ENCODE peak calls at places on chromosomes 1 and 21, in eight cellular contexts. One of them, this sample, is unnamed.

GRCh38 chr1:112925015-112925414 is 31.0 kb downstream of the SLC16A1 start:
- DNase-seq in progenitor cell of endocrine pancreas: no peak
- DNase-seq in AG04450: no peak
- DNase-seq in transverse colon: no peak
- DNase-seq in prostate gland: no peak
- DNase-seq in CD4-positive, alpha-beta T cell: no peak
- DNase-seq in A549: no peak
- DNase-seq in fibroblast of pulmonary artery: no peak
- DNase-seq in this sample: no peak

GRCh38 chr1:225762444-225762843 is 15.2 kb upstream of the SRP9 start:
- DNase-seq in progenitor cell of endocrine pancreas: no peak
- DNase-seq in AG04450: no peak
- DNase-seq in transverse colon: no peak
- DNase-seq in prostate gland: no peak
- DNase-seq in CD4-positive, alpha-beta T cell: no peak
- DNase-seq in A549: peak; percentile 29
- DNase-seq in fibroblast of pulmonary artery: peak; percentile 44
- DNase-seq in this sample: no peak

GRCh38 chr1:186325239-186325638 is 49.8 kb downstream of the TPR start:
- DNase-seq in progenitor cell of endocrine pancreas: no peak
- DNase-seq in AG04450: no peak
- DNase-seq in transverse colon: no peak
- DNase-seq in prostate gland: no peak
- DNase-seq in CD4-positive, alpha-beta T cell: no peak
- DNase-seq in A549: no peak
- DNase-seq in fibroblast of pulmonary artery: peak; percentile 36
- DNase-seq in this sample: no peak

GRCh38 chr1:112388436-112388835 is 7.6 kb upstream of the CTTNBP2NL start:
- DNase-seq in progenitor cell of endocrine pancreas: no peak
- DNase-seq in AG04450: no peak
- DNase-seq in transverse colon: no peak
- DNase-seq in prostate gland: no peak
- DNase-seq in CD4-positive, alpha-beta T cell: no peak
- DNase-seq in A549: no peak
- DNase-seq in fibroblast of pulmonary artery: peak; percentile 53
- DNase-seq in this sample: no peak

GRCh38 chr1:23657659-23658275 is 33.8 kb upstream of the RPL11 start:
- DNase-seq in progenitor cell of endocrine pancreas: peak; percentile 54
- DNase-seq in AG04450: no peak
- DNase-seq in transverse colon: peak; percentile 49
- DNase-seq in prostate gland: no peak
- DNase-seq in CD4-positive, alpha-beta T cell: no peak
- DNase-seq in A549: peak; percentile 60
- DNase-seq in fibroblast of pulmonary artery: peak; percentile 53
- DNase-seq in this sample: peak; percentile 32

GRCh38 chr1:231187556-231187955 is 25.7 kb downstream of the TRIM67 start:
- DNase-seq in progenitor cell of endocrine pancreas: no peak
- DNase-seq in AG04450: no peak
- DNase-seq in transverse colon: no peak
- DNase-seq in prostate gland: no peak
- DNase-seq in CD4-positive, alpha-beta T cell: no peak
- DNase-seq in A549: no peak
- DNase-seq in fibroblast of pulmonary artery: no peak
- DNase-seq in this sample: no peak

GRCh38 chr1:65812065-65812464 is 19.4 kb downstream of the PDE4B start:
- DNase-seq in progenitor cell of endocrine pancreas: no peak
- DNase-seq in AG04450: peak; percentile 72
- DNase-seq in transverse colon: peak; percentile 39
- DNase-seq in prostate gland: no peak
- DNase-seq in CD4-positive, alpha-beta T cell: no peak
- DNase-seq in A549: no peak
- DNase-seq in fibroblast of pulmonary artery: peak; percentile 79
- DNase-seq in this sample: no peak

GRCh38 chr1:6743189-6744101 is 41.8 kb upstream of the CAMTA1 start:
- DNase-seq in progenitor cell of endocrine pancreas: no peak
- DNase-seq in AG04450: peak; percentile 36
- DNase-seq in transverse colon: peak; percentile 14
- DNase-seq in prostate gland: peak; percentile 78
- DNase-seq in CD4-positive, alpha-beta T cell: no peak
- DNase-seq in A549: no peak
- DNase-seq in fibroblast of pulmonary artery: peak; percentile 85
- DNase-seq in this sample: peak; percentile 16

GRCh38 chr1:206909167-206909882 is 12.1 kb downstream of the IL24 start:
- DNase-seq in progenitor cell of endocrine pancreas: peak; percentile 51
- DNase-seq in AG04450: no peak
- DNase-seq in transverse colon: peak; percentile 76
- DNase-seq in prostate gland: peak; percentile 91
- DNase-seq in CD4-positive, alpha-beta T cell: peak; percentile 38
- DNase-seq in A549: peak; percentile 73
- DNase-seq in fibroblast of pulmonary artery: peak; percentile 58
- DNase-seq in this sample: no peak

GRCh38 chr1:243917177-243917862 is 67.3 kb upstream of the AKT3 start:
- DNase-seq in progenitor cell of endocrine pancreas: peak; percentile 29
- DNase-seq in AG04450: peak; percentile 72
- DNase-seq in transverse colon: peak; percentile 15
- DNase-seq in prostate gland: peak; percentile 11
- DNase-seq in CD4-positive, alpha-beta T cell: no peak
- DNase-seq in A549: peak; percentile 48
- DNase-seq in fibroblast of pulmonary artery: peak; percentile 88
- DNase-seq in this sample: no peak

GRCh38 chr1:174870319-174870718 is 129.4 kb upstream of the CACYBP start:
- DNase-seq in progenitor cell of endocrine pancreas: no peak
- DNase-seq in AG04450: no peak
- DNase-seq in transverse colon: no peak
- DNase-seq in prostate gland: no peak
- DNase-seq in CD4-positive, alpha-beta T cell: no peak
- DNase-seq in A549: no peak
- DNase-seq in fibroblast of pulmonary artery: no peak
- DNase-seq in this sample: no peak

GRCh38 chr21:35508389-35508888 is 459.3 kb upstream of the RUNX1 start:
- DNase-seq in progenitor cell of endocrine pancreas: no peak
- DNase-seq in AG04450: peak; percentile 18
- DNase-seq in transverse colon: peak; percentile 50
- DNase-seq in prostate gland: no peak
- DNase-seq in CD4-positive, alpha-beta T cell: no peak
- DNase-seq in A549: no peak
- DNase-seq in fibroblast of pulmonary artery: peak; percentile 91
- DNase-seq in this sample: no peak

GRCh38 chr1:24805534-24806301 is 60.5 kb downstream of the CLIC4 start:
- DNase-seq in progenitor cell of endocrine pancreas: no peak
- DNase-seq in AG04450: peak; percentile 42
- DNase-seq in transverse colon: no peak
- DNase-seq in prostate gland: no peak
- DNase-seq in CD4-positive, alpha-beta T cell: no peak
- DNase-seq in A549: no peak
- DNase-seq in fibroblast of pulmonary artery: peak; percentile 87
- DNase-seq in this sample: no peak

GRCh38 chr1:118986291-118986838 is 1.8 kb downstream of the TBX15 start:
- DNase-seq in progenitor cell of endocrine pancreas: no peak
- DNase-seq in AG04450: no peak
- DNase-seq in transverse colon: no peak
- DNase-seq in prostate gland: no peak
- DNase-seq in CD4-positive, alpha-beta T cell: no peak
- DNase-seq in A549: no peak
- DNase-seq in fibroblast of pulmonary artery: no peak
- DNase-seq in this sample: no peak

GRCh38 chr1:52920791-52921291 is 699 bp downstream of the ECHDC2 start:
- DNase-seq in progenitor cell of endocrine pancreas: no peak
- DNase-seq in AG04450: no peak
- DNase-seq in transverse colon: peak; percentile 35
- DNase-seq in prostate gland: peak; percentile 42
- DNase-seq in CD4-positive, alpha-beta T cell: no peak
- DNase-seq in A549: no peak
- DNase-seq in fibroblast of pulmonary artery: no peak
- DNase-seq in this sample: no peak

GRCh38 chr1:11793819-11794218 is 11.9 kb downstream of the MTHFR start:
- DNase-seq in progenitor cell of endocrine pancreas: no peak
- DNase-seq in AG04450: no peak
- DNase-seq in transverse colon: no peak
- DNase-seq in prostate gland: no peak
- DNase-seq in CD4-positive, alpha-beta T cell: no peak
- DNase-seq in A549: no peak
- DNase-seq in fibroblast of pulmonary artery: no peak
- DNase-seq in this sample: no peak

GRCh38 chr1:204821476-204821875 is 49.2 kb upstream of the NFASC start:
- DNase-seq in progenitor cell of endocrine pancreas: no peak
- DNase-seq in AG04450: no peak
- DNase-seq in transverse colon: no peak
- DNase-seq in prostate gland: no peak
- DNase-seq in CD4-positive, alpha-beta T cell: no peak
- DNase-seq in A549: no peak
- DNase-seq in fibroblast of pulmonary artery: no peak
- DNase-seq in this sample: no peak

GRCh38 chr1:33383974-33384767 is 46.7 kb downstream of the PHC2 start:
- DNase-seq in progenitor cell of endocrine pancreas: no peak
- DNase-seq in AG04450: no peak
- DNase-seq in transverse colon: no peak
- DNase-seq in prostate gland: no peak
- DNase-seq in CD4-positive, alpha-beta T cell: no peak
- DNase-seq in A549: no peak
- DNase-seq in fibroblast of pulmonary artery: peak; percentile 71
- DNase-seq in this sample: no peak

GRCh38 chr1:234605983-234606730 is 3.8 kb downstream of the IRF2BP2 start:
- DNase-seq in progenitor cell of endocrine pancreas: no peak
- DNase-seq in AG04450: no peak
- DNase-seq in transverse colon: peak; percentile 52
- DNase-seq in prostate gland: no peak
- DNase-seq in CD4-positive, alpha-beta T cell: peak; percentile 30
- DNase-seq in A549: no peak
- DNase-seq in fibroblast of pulmonary artery: peak; percentile 81
- DNase-seq in this sample: no peak

GRCh38 chr1:183276386-183276785 is 90.3 kb downstream of the LAMC2 start:
- DNase-seq in progenitor cell of endocrine pancreas: no peak
- DNase-seq in AG04450: no peak
- DNase-seq in transverse colon: no peak
- DNase-seq in prostate gland: no peak
- DNase-seq in CD4-positive, alpha-beta T cell: no peak
- DNase-seq in A549: no peak
- DNase-seq in fibroblast of pulmonary artery: no peak
- DNase-seq in this sample: no peak

DNA sequence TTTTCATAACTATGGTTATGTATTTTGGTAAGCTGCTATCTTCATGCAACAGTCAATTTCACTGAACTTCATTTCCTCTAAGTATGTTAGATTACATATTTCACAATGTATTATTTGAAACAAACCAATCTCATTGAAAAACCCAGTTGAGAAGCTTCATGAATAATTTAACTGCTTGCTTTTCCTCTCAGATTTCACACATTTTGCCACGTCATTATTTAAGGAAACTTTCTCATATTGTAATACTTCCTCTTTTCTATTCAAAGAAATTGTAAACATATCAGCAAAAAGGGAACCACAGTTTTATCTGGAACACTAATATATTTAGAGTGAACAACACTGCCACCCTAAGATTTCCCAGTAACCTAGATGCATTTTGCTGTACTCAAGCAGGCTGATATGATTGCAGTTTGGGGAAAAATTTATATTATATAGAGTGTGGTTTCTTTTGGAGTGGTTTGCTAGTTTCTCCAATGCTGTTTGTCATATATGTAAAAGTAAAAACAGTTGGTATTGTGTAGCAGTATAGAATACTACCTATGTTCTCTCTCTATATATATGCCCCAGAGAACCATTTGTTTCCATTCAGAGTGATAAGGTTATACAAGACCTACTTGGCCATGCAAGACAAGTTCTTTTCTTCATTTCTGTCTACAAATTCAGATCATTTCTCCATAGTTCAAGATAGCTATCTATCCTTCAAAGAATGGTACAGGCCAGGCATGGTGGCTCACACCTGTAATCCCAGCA is 28.4 kb upstream of the AHCTF1 start:
- DNase-seq in progenitor cell of endocrine pancreas: no peak
- DNase-seq in AG04450: no peak
- DNase-seq in transverse colon: no peak
- DNase-seq in prostate gland: no peak
- DNase-seq in CD4-positive, alpha-beta T cell: no peak
- DNase-seq in A549: no peak
- DNase-seq in fibroblast of pulmonary artery: peak; percentile 34
- DNase-seq in this sample: no peak
- TF ChIP-seq CTCF in progenitor cell of endocrine pancreas: no peak
- TF ChIP-seq CTCF in AG04450: no peak
- TF ChIP-seq CTCF in transverse colon: no peak
- TF ChIP-seq CTCF in prostate gland: no peak
- TF ChIP-seq CTCF in CD4-positive, alpha-beta T cell: no peak
- TF ChIP-seq CTCF in A549: no peak
- TF ChIP-seq CTCF in fibroblast of pulmonary artery: no peak
- TF ChIP-seq CTCF in this sample: no peak

GRCh38 chr1:110477445-110477957 is 26.6 kb downstream of the PROK1 start:
- DNase-seq in progenitor cell of endocrine pancreas: no peak
- DNase-seq in AG04450: no peak
- DNase-seq in transverse colon: no peak
- DNase-seq in prostate gland: no peak
- DNase-seq in CD4-positive, alpha-beta T cell: no peak
- DNase-seq in A549: peak; percentile 50
- DNase-seq in fibroblast of pulmonary artery: no peak
- DNase-seq in this sample: no peak
- TF ChIP-seq CTCF in progenitor cell of endocrine pancreas: peak; percentile 41
- TF ChIP-seq CTCF in AG04450: no peak
- TF ChIP-seq CTCF in transverse colon: no peak
- TF ChIP-seq CTCF in prostate gland: no peak
- TF ChIP-seq CTCF in CD4-positive, alpha-beta T cell: no peak
- TF ChIP-seq CTCF in A549: peak; percentile 23
- TF ChIP-seq CTCF in fibroblast of pulmonary artery: peak; percentile 25
- TF ChIP-seq CTCF in this sample: no peak

GRCh38 chr1:218259800-218260199 is 25.3 kb upstream of the RRP15 start:
- DNase-seq in progenitor cell of endocrine pancreas: no peak
- DNase-seq in AG04450: no peak
- DNase-seq in transverse colon: no peak
- DNase-seq in prostate gland: no peak
- DNase-seq in CD4-positive, alpha-beta T cell: no peak
- DNase-seq in A549: peak; percentile 35
- DNase-seq in fibroblast of pulmonary artery: peak; percentile 21
- DNase-seq in this sample: no peak
- TF ChIP-seq CTCF in progenitor cell of endocrine pancreas: peak; percentile 57
- TF ChIP-seq CTCF in AG04450: no peak
- TF ChIP-seq CTCF in transverse colon: no peak
- TF ChIP-seq CTCF in prostate gland: no peak
- TF ChIP-seq CTCF in CD4-positive, alpha-beta T cell: peak; percentile 26
- TF ChIP-seq CTCF in A549: peak; percentile 51
- TF ChIP-seq CTCF in fibroblast of pulmonary artery: peak; percentile 13
- TF ChIP-seq CTCF in this sample: no peak

DNA sequence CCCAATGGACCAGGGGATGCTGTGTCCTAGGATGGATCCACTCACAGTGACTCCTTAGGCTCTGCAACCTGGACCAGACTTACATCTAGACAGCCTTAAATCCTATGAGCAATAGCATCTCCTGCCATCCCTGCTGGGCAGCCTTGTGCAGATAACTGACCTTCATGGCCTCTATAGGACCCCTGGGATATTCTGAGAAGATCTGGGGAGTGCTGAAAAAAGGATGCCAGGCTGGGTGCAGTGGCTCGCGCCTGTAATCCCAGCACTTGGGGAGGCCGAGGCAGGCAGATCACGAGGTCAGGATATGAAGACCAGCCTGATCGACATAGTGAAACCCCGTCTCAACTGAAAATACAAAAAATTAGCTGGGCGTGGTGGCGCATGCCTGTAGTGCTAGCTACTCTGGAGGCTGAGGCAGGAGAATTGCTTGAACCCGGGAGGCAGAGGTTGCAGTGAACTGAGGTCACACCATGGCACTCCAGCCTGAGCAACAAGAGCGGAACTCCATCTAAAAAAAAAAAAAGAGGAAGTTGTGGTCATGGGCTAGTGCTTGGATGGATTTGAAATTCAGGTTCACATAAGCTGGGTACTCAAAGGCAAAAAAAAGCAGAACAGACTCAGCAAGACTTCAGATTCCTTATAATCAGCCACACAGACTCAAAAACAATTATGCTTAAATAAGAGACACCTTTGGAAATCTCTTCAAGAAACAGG is 10.9 kb upstream of the SH2D1B start:
- DNase-seq in progenitor cell of endocrine pancreas: no peak
- DNase-seq in AG04450: no peak
- DNase-seq in transverse colon: no peak
- DNase-seq in prostate gland: no peak
- DNase-seq in CD4-positive, alpha-beta T cell: no peak
- DNase-seq in A549: no peak
- DNase-seq in fibroblast of pulmonary artery: no peak
- DNase-seq in this sample: no peak
- TF ChIP-seq CTCF in progenitor cell of endocrine pancreas: no peak
- TF ChIP-seq CTCF in AG04450: no peak
- TF ChIP-seq CTCF in transverse colon: no peak
- TF ChIP-seq CTCF in prostate gland: no peak
- TF ChIP-seq CTCF in CD4-positive, alpha-beta T cell: no peak
- TF ChIP-seq CTCF in A549: no peak
- TF ChIP-seq CTCF in fibroblast of pulmonary artery: no peak
- TF ChIP-seq CTCF in this sample: no peak

This sample was measured in activated B cell treated with CpG ODN at 0.5 μM for 24 hours.